ENCODE peak calls at places on chromosomes 2 and 18, in six cellular contexts. One of them, this sample, is unnamed.

GRCh38 chr2:215409331-215410127 is 26.3 kb downstream of the FN1 start:
- DNase-seq in HepG2: no peak
- DNase-seq in H1: no peak
- DNase-seq in GM12891: no peak
- DNase-seq in K562: no peak
- DNase-seq in SK-N-SH: no peak
- DNase-seq in this sample: no peak

GRCh38 chr2:228689049-228689448 is 507.6 kb upstream of the SPHKAP start:
- DNase-seq in HepG2: no peak
- DNase-seq in H1: peak
- DNase-seq in GM12891: no peak
- DNase-seq in K562: no peak
- DNase-seq in SK-N-SH: peak
- DNase-seq in this sample: no peak

GRCh38 chr2:200174433-200175216 is 131.9 kb upstream of the SPATS2L start:
- DNase-seq in HepG2: no peak
- DNase-seq in H1: no peak
- DNase-seq in GM12891: no peak
- DNase-seq in K562: peak
- DNase-seq in SK-N-SH: no peak
- DNase-seq in this sample: no peak

GRCh38 chr2:217204358-217204757 is 344.5 kb upstream of the TNP1 start:
- DNase-seq in HepG2: no peak
- DNase-seq in H1: no peak
- DNase-seq in GM12891: no peak
- DNase-seq in K562: no peak
- DNase-seq in SK-N-SH: no peak
- DNase-seq in this sample: no peak

GRCh38 chr18:7177131-7177744 is 53.7 kb upstream of the LRRC30 start:
- DNase-seq in HepG2: peak
- DNase-seq in H1: no peak
- DNase-seq in GM12891: peak
- DNase-seq in K562: peak
- DNase-seq in SK-N-SH: peak
- DNase-seq in this sample: no peak

GRCh38 chr2:74417763-74418162 is 3.7 kb downstream of the C2orf81 start:
- DNase-seq in HepG2: no peak
- DNase-seq in H1: no peak
- DNase-seq in GM12891: no peak
- DNase-seq in K562: no peak
- DNase-seq in SK-N-SH: peak
- DNase-seq in this sample: no peak

GRCh38 chr18:74645717-74646116 is 48.0 kb downstream of the ZNF407 start:
- DNase-seq in HepG2: no peak
- DNase-seq in H1: no peak
- DNase-seq in GM12891: no peak
- DNase-seq in K562: no peak
- DNase-seq in SK-N-SH: no peak
- DNase-seq in this sample: no peak

GRCh38 chr2:222819722-222820333 is 41.0 kb upstream of the ACSL3 start:
- DNase-seq in HepG2: no peak
- DNase-seq in H1: no peak
- DNase-seq in GM12891: no peak
- DNase-seq in K562: no peak
- DNase-seq in SK-N-SH: no peak
- DNase-seq in this sample: no peak

GRCh38 chr18:12520442-12520992 is 112.8 kb downstream of the PRELID3A start:
- DNase-seq in HepG2: no peak
- DNase-seq in H1: no peak
- DNase-seq in GM12891: no peak
- DNase-seq in K562: no peak
- DNase-seq in SK-N-SH: peak
- DNase-seq in this sample: no peak

GRCh38 chr2:36456227-36456788 is 100.7 kb downstream of the CRIM1 start:
- DNase-seq in HepG2: no peak
- DNase-seq in H1: no peak
- DNase-seq in GM12891: no peak
- DNase-seq in K562: no peak
- DNase-seq in SK-N-SH: peak
- DNase-seq in this sample: no peak

GRCh38 chr2:217360781-217361485 is 501.1 kb upstream of the TNP1 start:
- DNase-seq in HepG2: no peak
- DNase-seq in H1: no peak
- DNase-seq in GM12891: no peak
- DNase-seq in K562: peak
- DNase-seq in SK-N-SH: peak
- DNase-seq in this sample: no peak

GRCh38 chr18:79630266-79631095 is 49.1 kb upstream of the CTDP1 start:
- DNase-seq in HepG2: no peak
- DNase-seq in H1: no peak
- DNase-seq in GM12891: no peak
- DNase-seq in K562: no peak
- DNase-seq in SK-N-SH: no peak
- DNase-seq in this sample: no peak

GRCh38 chr18:9993846-9994660 is 80.2 kb downstream of the VAPA start:
- DNase-seq in HepG2: no peak
- DNase-seq in H1: no peak
- DNase-seq in GM12891: no peak
- DNase-seq in K562: no peak
- DNase-seq in SK-N-SH: no peak
- DNase-seq in this sample: no peak

GRCh38 chr2:28752608-28752984 is 966 bp downstream of the PPP1CB start:
- DNase-seq in HepG2: no peak
- DNase-seq in H1: no peak
- DNase-seq in GM12891: no peak
- DNase-seq in K562: no peak
- DNase-seq in SK-N-SH: no peak
- DNase-seq in this sample: no peak

GRCh38 chr2:206260427-206261012 is 13.9 kb upstream of the ZDBF2 start:
- DNase-seq in HepG2: peak
- DNase-seq in H1: no peak
- DNase-seq in GM12891: no peak
- DNase-seq in K562: no peak
- DNase-seq in SK-N-SH: peak
- DNase-seq in this sample: no peak

GRCh38 chr18:58789856-58790255 is 74.8 kb upstream of the ZNF532 start:
- DNase-seq in HepG2: no peak
- DNase-seq in H1: no peak
- DNase-seq in GM12891: no peak
- DNase-seq in K562: no peak
- DNase-seq in SK-N-SH: no peak
- DNase-seq in this sample: no peak

GRCh38 chr18:58788470-58788869 is 76.2 kb upstream of the ZNF532 start:
- DNase-seq in HepG2: no peak
- DNase-seq in H1: no peak
- DNase-seq in GM12891: no peak
- DNase-seq in K562: no peak
- DNase-seq in SK-N-SH: no peak
- DNase-seq in this sample: no peak

GRCh38 chr18:58787750-58788149 is 76.9 kb upstream of the ZNF532 start:
- DNase-seq in HepG2: no peak
- DNase-seq in H1: no peak
- DNase-seq in GM12891: no peak
- DNase-seq in K562: no peak
- DNase-seq in SK-N-SH: no peak
- DNase-seq in this sample: no peak

GRCh38 chr18:58792086-58792485 is 72.6 kb upstream of the ZNF532 start:
- DNase-seq in HepG2: no peak
- DNase-seq in H1: no peak
- DNase-seq in GM12891: peak
- DNase-seq in K562: no peak
- DNase-seq in SK-N-SH: no peak
- DNase-seq in this sample: peak

DNA sequence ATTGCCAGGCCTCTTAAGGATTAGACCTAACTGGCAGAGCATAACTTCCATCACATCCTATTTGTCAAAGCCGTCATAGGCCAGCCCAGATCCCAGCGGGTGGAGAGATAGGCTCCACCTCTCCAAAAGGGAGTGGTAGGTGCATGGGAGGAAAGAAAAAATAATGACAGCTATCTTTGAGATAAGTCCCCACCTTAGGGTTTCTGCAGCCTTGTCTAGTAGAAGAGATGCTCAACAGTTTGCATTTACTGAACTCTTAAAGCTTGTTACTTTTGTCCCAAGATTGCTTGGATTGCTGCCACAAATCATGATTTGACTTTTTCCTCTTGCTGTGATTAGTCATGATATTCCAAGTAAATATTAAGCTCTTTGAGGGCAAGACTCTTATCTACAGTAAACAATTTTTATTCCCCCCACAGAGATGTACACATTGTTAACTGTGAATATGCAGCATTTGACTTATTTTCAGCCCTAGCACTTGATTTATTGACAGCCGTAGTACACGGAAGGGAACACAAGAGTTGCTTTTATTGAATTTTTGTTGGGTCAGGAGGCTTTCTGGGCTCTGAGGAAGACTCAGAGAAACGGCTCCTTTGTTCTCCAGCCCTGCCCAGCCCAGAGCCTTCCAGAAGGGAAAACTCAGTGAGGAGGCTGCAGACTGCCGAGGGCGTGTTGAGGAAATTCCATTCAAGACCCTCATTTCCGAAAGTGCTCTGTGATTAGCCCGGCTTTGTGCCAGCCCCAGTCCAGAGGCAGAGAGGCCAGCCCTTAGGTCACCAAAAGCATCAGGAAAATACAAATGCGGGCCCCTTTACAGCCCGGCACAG is 75.5 kb upstream of the ZNF532 start:
- DNase-seq in HepG2: peak
- DNase-seq in H1: no peak
- DNase-seq in GM12891: no peak
- DNase-seq in K562: no peak
- DNase-seq in SK-N-SH: no peak
- DNase-seq in this sample: no peak
- TF ChIP-seq TAF1 in HepG2: no peak
- TF ChIP-seq TAF1 in H1: no peak
- TF ChIP-seq TAF1 in GM12891: no peak
- TF ChIP-seq TAF1 in K562: no peak
- TF ChIP-seq TAF1 in SK-N-SH: no peak
- TF ChIP-seq TAF1 in this sample: no peak

DNA sequence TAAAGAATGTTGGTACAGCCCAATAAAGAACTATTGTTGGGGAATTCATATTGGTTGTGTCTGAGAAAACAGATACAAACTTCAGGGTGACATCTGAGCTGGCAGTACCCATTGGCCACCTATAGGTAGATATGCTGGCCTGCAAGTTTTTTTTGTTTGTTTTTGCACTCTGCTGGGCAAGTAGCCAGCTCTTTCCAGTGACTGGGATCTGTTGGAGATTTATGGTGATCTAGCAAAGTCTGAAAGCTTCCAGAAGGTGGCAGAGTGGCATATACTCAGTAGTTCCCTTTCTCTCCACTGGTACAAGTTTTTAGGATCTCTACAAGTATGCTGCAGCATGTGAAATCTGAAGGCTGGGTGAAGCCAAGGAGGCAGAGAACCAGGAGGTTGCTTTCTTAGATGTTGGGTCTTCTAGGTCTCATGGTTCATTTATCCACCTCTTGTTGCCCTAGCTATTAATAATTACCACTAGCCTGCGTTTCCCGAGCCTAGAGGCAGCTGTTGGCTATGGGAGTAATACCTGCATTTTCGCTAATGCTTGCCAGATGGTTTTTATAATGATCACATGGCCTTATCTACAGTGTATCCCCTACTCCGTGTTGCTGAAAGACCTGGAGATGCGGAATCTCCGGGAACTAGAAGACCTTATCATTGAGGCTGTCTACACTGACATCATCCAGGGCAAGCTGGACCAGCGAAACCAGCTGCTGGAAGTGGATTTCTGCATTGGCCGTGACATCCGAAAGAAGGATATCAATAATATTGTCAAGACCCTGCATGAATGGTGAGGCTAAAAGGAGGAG is 9.5 kb downstream of the COPS7B start:
- DNase-seq in HepG2: peak
- DNase-seq in H1: no peak
- DNase-seq in GM12891: no peak
- DNase-seq in K562: no peak
- DNase-seq in SK-N-SH: peak
- DNase-seq in this sample: no peak
- TF ChIP-seq TAF1 in HepG2: no peak
- TF ChIP-seq TAF1 in H1: no peak
- TF ChIP-seq TAF1 in GM12891: no peak
- TF ChIP-seq TAF1 in K562: no peak
- TF ChIP-seq TAF1 in SK-N-SH: no peak
- TF ChIP-seq TAF1 in this sample: no peak

GRCh38 chr18:48263421-48263820 is 145.8 kb downstream of the ZBTB7C start:
- DNase-seq in HepG2: no peak
- DNase-seq in H1: no peak
- DNase-seq in GM12891: no peak
- DNase-seq in K562: no peak
- DNase-seq in SK-N-SH: no peak
- DNase-seq in this sample: no peak

GRCh38 chr18:48265328-48265727 is 143.9 kb downstream of the ZBTB7C start:
- DNase-seq in HepG2: no peak
- DNase-seq in H1: no peak
- DNase-seq in GM12891: no peak
- DNase-seq in K562: no peak
- DNase-seq in SK-N-SH: no peak
- DNase-seq in this sample: no peak

GRCh38 chr18:48263913-48264506 is 145.2 kb downstream of the ZBTB7C start:
- DNase-seq in HepG2: no peak
- DNase-seq in H1: no peak
- DNase-seq in GM12891: no peak
- DNase-seq in K562: no peak
- DNase-seq in SK-N-SH: peak
- DNase-seq in this sample: no peak

GRCh38 chr18:48260237-48260636 is 148.9 kb downstream of the ZBTB7C start:
- DNase-seq in HepG2: no peak
- DNase-seq in H1: no peak
- DNase-seq in GM12891: no peak
- DNase-seq in K562: no peak
- DNase-seq in SK-N-SH: no peak
- DNase-seq in this sample: no peak

GRCh38 chr18:48264508-48264907 is 144.7 kb downstream of the ZBTB7C start:
- DNase-seq in HepG2: no peak
- DNase-seq in H1: no peak
- DNase-seq in GM12891: no peak
- DNase-seq in K562: no peak
- DNase-seq in SK-N-SH: peak
- DNase-seq in this sample: no peak
- TF ChIP-seq TAF1 in HepG2: no peak
- TF ChIP-seq TAF1 in H1: no peak
- TF ChIP-seq TAF1 in GM12891: no peak
- TF ChIP-seq TAF1 in K562: no peak
- TF ChIP-seq TAF1 in SK-N-SH: no peak
- TF ChIP-seq TAF1 in this sample: no peak

DNA sequence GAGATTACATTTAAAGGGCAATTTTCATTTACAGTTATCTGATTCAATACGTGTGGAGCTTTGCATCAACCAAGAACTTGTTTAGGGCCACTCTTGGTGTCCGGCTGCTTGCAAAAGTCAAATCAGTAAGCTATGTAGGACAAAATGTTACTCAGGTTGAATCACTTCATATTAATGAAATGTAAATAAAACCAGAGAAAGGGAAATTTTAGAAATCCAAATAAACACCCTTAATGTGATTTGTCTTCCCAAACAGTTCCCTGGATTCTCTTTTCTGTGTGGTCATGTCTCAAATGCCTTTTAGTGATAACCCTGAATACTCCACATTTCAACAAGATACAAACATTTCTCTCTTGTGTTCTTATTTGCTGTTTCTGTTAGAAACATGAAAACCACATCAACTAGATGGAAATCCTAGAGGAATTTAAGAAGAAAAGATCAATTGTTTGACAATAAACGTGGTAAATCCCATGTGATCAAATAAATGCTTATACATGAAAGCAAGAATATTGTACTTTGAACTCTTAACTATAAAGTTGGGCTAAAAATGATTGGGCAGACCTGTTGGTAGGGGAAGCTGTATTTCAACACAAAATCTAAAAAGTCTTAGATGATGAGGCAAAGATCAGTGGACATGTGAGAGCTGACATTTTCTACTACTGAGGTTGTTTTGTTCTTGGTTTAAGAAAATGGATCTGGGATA is 101.3 kb downstream of the CDC42EP3 start:
- DNase-seq in HepG2: peak
- DNase-seq in H1: no peak
- DNase-seq in GM12891: no peak
- DNase-seq in K562: no peak
- DNase-seq in SK-N-SH: no peak
- DNase-seq in this sample: no peak
- TF ChIP-seq TAF1 in HepG2: no peak
- TF ChIP-seq TAF1 in H1: no peak
- TF ChIP-seq TAF1 in GM12891: no peak
- TF ChIP-seq TAF1 in K562: no peak
- TF ChIP-seq TAF1 in SK-N-SH: no peak
- TF ChIP-seq TAF1 in this sample: no peak

This sample was measured in GM12892.